ENCODE peak calls at places on chromosomes 11 and 22, in six cellular contexts. X, V, H, L, D and C are unnamed samples.

GRCh38 chr11:71977090-71977489 is 21.6 kb upstream of the IL18BP start:
- DNase-seq in V (no peak), H (no peak), X (no peak), D (no peak), L (no peak), C (no peak)

GRCh38 chr11:15073361-15074205 is at the start of gene CALCB:
- DNase-seq in V (no peak), L (no peak), D (no peak), X (peak; percentile 6), H (peak; percentile 72), C (peak; percentile 82)

GRCh38 chr22:46813816-46814597 is 51.6 kb downstream of the TBC1D22A start:
- DNase-seq in X (no peak), V (no peak), H (peak; percentile 19), D (no peak), L (no peak), C (peak; percentile 24)

GRCh38 chr11:2451916-2452694 is 7.3 kb downstream of the KCNQ1 start:
- DNase-seq in X (no peak), D (no peak), V (no peak), H (peak; percentile 56), L (peak; percentile 24), C (no peak)

GRCh38 chr11:60866911-60867870 is at the start of gene ZP1:
- DNase-seq in V (no peak), X (no peak), H (no peak), D (no peak), L (peak; percentile 41), C (no peak)

GRCh38 chr22:49774499-49775151 is 53.0 kb downstream of the BRD1 start:
- DNase-seq in X (no peak), L (peak; percentile 34), V (no peak), H (no peak), D (no peak), C (peak; percentile 61)

GRCh38 chr22:31659246-31659645 is 2.8 kb downstream of the PISD start:
- DNase-seq in L (no peak), H (no peak), D (no peak), X (no peak), V (no peak), C (no peak)

GRCh38 chr22:37802310-37803194 is 5.2 kb upstream of the GCAT start:
- DNase-seq in H (peak; percentile 85), L (peak; percentile 78), D (no peak), V (peak; percentile 66), X (peak; percentile 79), C (peak; percentile 89)

GRCh38 chr11:77191823-77192495 is 63.9 kb downstream of the MYO7A start:
- DNase-seq in X (peak; percentile 87), D (peak; percentile 44), H (peak; percentile 93), L (no peak), V (peak; percentile 29), C (peak; percentile 82)

GRCh38 chr11:19428206-19429001 is 187.7 kb upstream of the E2F8 start:
- DNase-seq in X (no peak), V (no peak), D (no peak), H (no peak), L (no peak), C (no peak)

GRCh38 chr11:55401011-55401410 is 33.2 kb downstream of the OR4A15 start:
- DNase-seq in L (no peak), X (no peak), V (no peak), H (no peak), D (no peak), C (no peak)

GRCh38 chr22:40276877-40277823 is 69.2 kb upstream of the ADSL start:
- DNase-seq in X (no peak), D (no peak), H (no peak), L (no peak), V (no peak), C (no peak)

GRCh38 chr11:120174866-120175265 is 36.0 kb upstream of the OAF start:
- DNase-seq in X (no peak), H (no peak), L (no peak), D (no peak), V (no peak), C (no peak)

GRCh38 chr11:128480066-128480465 is 107.3 kb downstream of the ETS1 start:
- DNase-seq in X (no peak), D (no peak), V (peak; percentile 44), H (no peak), L (no peak), C (no peak)

GRCh38 chr11:128477811-128478210 is 109.5 kb downstream of the ETS1 start:
- DNase-seq in X (no peak), H (no peak), V (no peak), L (no peak), D (no peak), C (no peak)

GRCh38 chr11:128476031-128476430 is 111.3 kb downstream of the ETS1 start:
- DNase-seq in X (no peak), V (no peak), D (no peak), H (no peak), L (no peak), C (no peak)

GRCh38 chr11:128476729-128477128 is 110.6 kb downstream of the ETS1 start:
- DNase-seq in H (no peak), L (no peak), V (no peak), X (peak; percentile 54), D (no peak), C (no peak)

GRCh38 chr11:128478305-128478704 is 109.1 kb downstream of the ETS1 start:
- DNase-seq in V (no peak), L (no peak), H (no peak), D (no peak), X (no peak), C (no peak)
- H3K4me3 ChIP-seq in V (no peak overlapping the region), L (no peak overlapping the region), H (no peak overlapping the region), D (no peak overlapping the region), X (no peak overlapping the region), C (no peak overlapping the region)

DNA sequence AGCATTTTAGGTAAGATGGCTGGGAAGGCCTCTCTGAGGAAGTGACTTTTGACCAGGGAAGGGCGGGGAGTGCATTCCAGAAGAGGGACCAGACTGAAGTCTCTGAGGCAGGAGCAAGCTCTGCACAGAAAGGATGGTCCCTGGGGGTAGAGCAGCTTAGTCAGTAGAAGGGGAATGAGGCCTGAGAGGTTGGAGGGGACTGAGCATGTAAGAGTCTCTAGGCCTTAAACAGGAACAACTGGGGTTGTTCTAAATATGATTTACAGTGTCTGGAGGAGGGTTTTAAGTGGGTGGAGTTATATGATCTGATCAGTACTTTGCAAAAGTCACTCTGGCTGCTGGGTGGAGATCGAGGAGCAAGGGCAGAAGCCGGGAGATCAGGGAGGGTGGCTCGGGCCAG is 31.7 kb upstream of the TEF start:
- DNase-seq in L (no peak), V (no peak), X (peak; percentile 26), D (no peak), H (no peak), C (no peak)
- H3K36me3 ChIP-seq in L (no peaks in the 10 kb centered on the region), V (peaks cover 29% of the 10 kb centered on the region), X (peaks cover 4% of the 10 kb centered on the region), D (peaks cover 52% of the 10 kb centered on the region), H (peaks cover 25% of the 10 kb centered on the region), C (peaks cover 49% of the 10 kb centered on the region)

DNA sequence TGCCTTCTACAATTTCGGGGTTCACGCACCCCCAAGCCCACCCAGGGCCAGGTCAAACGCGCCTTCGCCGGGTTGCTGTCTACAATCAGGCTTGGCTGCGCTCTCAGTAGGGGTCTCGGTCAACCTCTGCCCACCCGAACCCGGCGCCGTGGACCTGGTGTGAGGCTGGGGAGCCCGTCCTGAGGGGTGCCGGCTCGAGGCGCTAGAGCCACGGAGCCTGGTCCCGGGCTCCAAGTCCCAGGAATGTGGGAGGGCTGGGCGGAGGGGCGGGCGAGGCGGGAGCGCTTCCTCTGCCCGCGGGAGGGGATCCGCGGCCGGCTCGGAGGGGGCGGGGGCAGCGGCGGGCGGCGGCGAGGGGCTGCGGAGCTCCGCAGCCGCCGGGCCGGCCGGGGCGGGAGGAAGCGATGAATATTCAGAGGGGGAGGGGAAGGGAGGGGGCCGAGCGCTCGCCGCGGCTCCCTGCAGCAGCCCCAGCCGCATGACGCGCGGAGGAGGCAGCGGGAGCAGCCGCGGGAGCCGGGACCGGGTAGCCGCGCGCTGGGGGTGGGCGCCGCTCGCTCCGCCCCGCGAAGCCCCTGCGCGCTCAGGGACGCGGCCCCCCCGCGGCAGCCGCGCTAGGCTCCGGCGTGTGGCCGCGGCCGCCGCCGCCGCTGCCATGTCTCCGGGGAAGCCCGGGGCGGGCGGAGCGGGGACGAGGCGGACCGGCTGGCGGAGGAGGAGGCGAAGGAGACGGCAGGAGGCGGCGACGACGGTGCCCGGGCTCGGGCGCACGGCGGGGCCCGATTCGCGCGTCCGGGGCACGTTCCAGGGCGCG is at the start of gene PTPRJ:
- DNase-seq in X (peak; percentile 67), H (peak; percentile 84), D (peak; percentile 67), V (peak; percentile 59), L (peak; percentile 73), C (peak; percentile 89)
- TF ChIP-seq CTCF in X (no peak), H (no peak), D (no peak), V (peak; percentile 3), L (no peak), C (no peak)

GRCh38 chr11:114181752-114182151 is 114.4 kb upstream of the NNMT start:
- DNase-seq in X (no peak), L (peak; percentile 72), V (no peak), H (no peak), D (no peak), C (no peak)

GRCh38 chr11:114182471-114182968 is 113.7 kb upstream of the NNMT start:
- DNase-seq in H (no peak), D (no peak), X (no peak), V (no peak), L (peak; percentile 52), C (no peak)

GRCh38 chr11:114185436-114185835 is 110.8 kb upstream of the NNMT start:
- DNase-seq in V (no peak), H (no peak), L (peak; percentile 50), D (no peak), X (no peak), C (no peak)

GRCh38 chr11:114181195-114181594 is 115.0 kb upstream of the NNMT start:
- DNase-seq in H (no peak), X (no peak), V (no peak), L (peak; percentile 51), D (no peak), C (no peak)

GRCh38 chr11:114183041-114183511 is 113.1 kb upstream of the NNMT start:
- DNase-seq in D (no peak), X (no peak), H (no peak), L (peak; percentile 74), V (no peak), C (peak; percentile 84)
- H3K4me3 ChIP-seq in D (no peak overlapping the region), X (no peak overlapping the region), H (no peak overlapping the region), L (peak overlapping the region; percentile 13), V (no peak overlapping the region), C (no peak overlapping the region)